ENCODE peak calls at places on chromosomes 16 and 17, in ten cellular contexts. One of them, this sample, is unnamed.

GRCh38 chr16:9090101-9090959 is 1.1 kb upstream of the HAPSTR1 start:
- DNase-seq in lung: peak; percentile 38
- DNase-seq in GM12878: no peak
- DNase-seq in colonic mucosa: peak; percentile 42
- DNase-seq in brain microvascular endothelial cell: no peak
- DNase-seq in aorta: peak; percentile 84
- DNase-seq in stomach: peak; percentile 27
- DNase-seq in CD8-positive, alpha-beta T cell: peak; percentile 39
- DNase-seq in spleen: peak; percentile 94
- DNase-seq in A549: no peak
- DNase-seq in this sample: no peak

GRCh38 chr17:28018439-28019070 is 23.9 kb upstream of the NLK start:
- DNase-seq in lung: no peak
- DNase-seq in GM12878: no peak
- DNase-seq in colonic mucosa: no peak
- DNase-seq in brain microvascular endothelial cell: no peak
- DNase-seq in aorta: no peak
- DNase-seq in stomach: no peak
- DNase-seq in CD8-positive, alpha-beta T cell: no peak
- DNase-seq in spleen: no peak
- DNase-seq in A549: no peak
- DNase-seq in this sample: no peak

GRCh38 chr17:299546-299945 is 53.1 kb downstream of the RPH3AL start:
- DNase-seq in lung: no peak
- DNase-seq in GM12878: no peak
- DNase-seq in colonic mucosa: no peak
- DNase-seq in brain microvascular endothelial cell: no peak
- DNase-seq in aorta: peak; percentile 70
- DNase-seq in stomach: no peak
- DNase-seq in CD8-positive, alpha-beta T cell: no peak
- DNase-seq in spleen: peak; percentile 45
- DNase-seq in A549: no peak
- DNase-seq in this sample: no peak

GRCh38 chr16:86363057-86363490 is 147.3 kb upstream of the FOXF1 start:
- DNase-seq in lung: no peak
- DNase-seq in GM12878: no peak
- DNase-seq in colonic mucosa: no peak
- DNase-seq in brain microvascular endothelial cell: peak; percentile 75
- DNase-seq in aorta: no peak
- DNase-seq in stomach: no peak
- DNase-seq in CD8-positive, alpha-beta T cell: no peak
- DNase-seq in spleen: no peak
- DNase-seq in A549: no peak
- DNase-seq in this sample: peak; percentile 94

GRCh38 chr17:56441331-56441730 is 152.2 kb upstream of the NOG start:
- DNase-seq in lung: no peak
- DNase-seq in GM12878: no peak
- DNase-seq in colonic mucosa: no peak
- DNase-seq in brain microvascular endothelial cell: peak; percentile 73
- DNase-seq in aorta: no peak
- DNase-seq in stomach: no peak
- DNase-seq in CD8-positive, alpha-beta T cell: no peak
- DNase-seq in spleen: no peak
- DNase-seq in A549: no peak
- DNase-seq in this sample: peak; percentile 4

GRCh38 chr17:52420555-52421078 is 262.1 kb upstream of the CA10 start:
- DNase-seq in lung: no peak
- DNase-seq in GM12878: no peak
- DNase-seq in colonic mucosa: no peak
- DNase-seq in brain microvascular endothelial cell: no peak
- DNase-seq in aorta: no peak
- DNase-seq in stomach: no peak
- DNase-seq in CD8-positive, alpha-beta T cell: no peak
- DNase-seq in spleen: no peak
- DNase-seq in A549: no peak
- DNase-seq in this sample: no peak

GRCh38 chr17:61349350-61349749 is 50.3 kb upstream of the TBX2 start:
- DNase-seq in lung: no peak
- DNase-seq in GM12878: no peak
- DNase-seq in colonic mucosa: no peak
- DNase-seq in brain microvascular endothelial cell: no peak
- DNase-seq in aorta: no peak
- DNase-seq in stomach: no peak
- DNase-seq in CD8-positive, alpha-beta T cell: no peak
- DNase-seq in spleen: peak; percentile 10
- DNase-seq in A549: no peak
- DNase-seq in this sample: no peak

GRCh38 chr17:19440421-19440820 is 29.4 kb downstream of the RNF112 start:
- DNase-seq in lung: no peak
- DNase-seq in GM12878: no peak
- DNase-seq in colonic mucosa: no peak
- DNase-seq in brain microvascular endothelial cell: no peak
- DNase-seq in aorta: no peak
- DNase-seq in stomach: no peak
- DNase-seq in CD8-positive, alpha-beta T cell: no peak
- DNase-seq in spleen: no peak
- DNase-seq in A549: no peak
- DNase-seq in this sample: no peak

GRCh38 chr17:42272576-42272975 is 3.6 kb downstream of the STAT5B start:
- DNase-seq in lung: no peak
- DNase-seq in GM12878: no peak
- DNase-seq in colonic mucosa: no peak
- DNase-seq in brain microvascular endothelial cell: no peak
- DNase-seq in aorta: no peak
- DNase-seq in stomach: no peak
- DNase-seq in CD8-positive, alpha-beta T cell: no peak
- DNase-seq in spleen: no peak
- DNase-seq in A549: no peak
- DNase-seq in this sample: no peak

GRCh38 chr17:50689956-50690886 is 17.5 kb downstream of the ANKRD40 start:
- DNase-seq in lung: no peak
- DNase-seq in GM12878: no peak
- DNase-seq in colonic mucosa: no peak
- DNase-seq in brain microvascular endothelial cell: no peak
- DNase-seq in aorta: no peak
- DNase-seq in stomach: no peak
- DNase-seq in CD8-positive, alpha-beta T cell: no peak
- DNase-seq in spleen: no peak
- DNase-seq in A549: no peak
- DNase-seq in this sample: no peak

GRCh38 chr17:79136596-79136995 is 62.0 kb downstream of the ENGASE start:
- DNase-seq in lung: no peak
- DNase-seq in GM12878: no peak
- DNase-seq in colonic mucosa: no peak
- DNase-seq in brain microvascular endothelial cell: no peak
- DNase-seq in aorta: no peak
- DNase-seq in stomach: no peak
- DNase-seq in CD8-positive, alpha-beta T cell: no peak
- DNase-seq in spleen: no peak
- DNase-seq in A549: no peak
- DNase-seq in this sample: no peak

GRCh38 chr17:81394377-81394747 is 895 bp upstream of the BAHCC1 start:
- DNase-seq in lung: no peak
- DNase-seq in GM12878: no peak
- DNase-seq in colonic mucosa: no peak
- DNase-seq in brain microvascular endothelial cell: no peak
- DNase-seq in aorta: no peak
- DNase-seq in stomach: no peak
- DNase-seq in CD8-positive, alpha-beta T cell: no peak
- DNase-seq in spleen: no peak
- DNase-seq in A549: no peak
- DNase-seq in this sample: no peak

GRCh38 chr16:87392823-87393679 is 915 bp downstream of the MAP1LC3B start:
- DNase-seq in lung: peak; percentile 57
- DNase-seq in GM12878: no peak
- DNase-seq in colonic mucosa: peak; percentile 57
- DNase-seq in brain microvascular endothelial cell: no peak
- DNase-seq in aorta: peak; percentile 87
- DNase-seq in stomach: peak; percentile 53
- DNase-seq in CD8-positive, alpha-beta T cell: peak; percentile 39
- DNase-seq in spleen: peak; percentile 94
- DNase-seq in A549: peak; percentile 41
- DNase-seq in this sample: no peak

GRCh38 chr16:84562174-84562815 is 55.6 kb downstream of the COTL1 start:
- DNase-seq in lung: no peak
- DNase-seq in GM12878: peak; percentile 64
- DNase-seq in colonic mucosa: no peak
- DNase-seq in brain microvascular endothelial cell: no peak
- DNase-seq in aorta: no peak
- DNase-seq in stomach: no peak
- DNase-seq in CD8-positive, alpha-beta T cell: no peak
- DNase-seq in spleen: peak; percentile 82
- DNase-seq in A549: no peak
- DNase-seq in this sample: no peak

GRCh38 chr16:4529085-4530060 is 9.2 kb downstream of the CDIP1 start:
- DNase-seq in lung: no peak
- DNase-seq in GM12878: peak; percentile 23
- DNase-seq in colonic mucosa: no peak
- DNase-seq in brain microvascular endothelial cell: peak; percentile 42
- DNase-seq in aorta: no peak
- DNase-seq in stomach: no peak
- DNase-seq in CD8-positive, alpha-beta T cell: no peak
- DNase-seq in spleen: no peak
- DNase-seq in A549: no peak
- DNase-seq in this sample: no peak

DNA sequence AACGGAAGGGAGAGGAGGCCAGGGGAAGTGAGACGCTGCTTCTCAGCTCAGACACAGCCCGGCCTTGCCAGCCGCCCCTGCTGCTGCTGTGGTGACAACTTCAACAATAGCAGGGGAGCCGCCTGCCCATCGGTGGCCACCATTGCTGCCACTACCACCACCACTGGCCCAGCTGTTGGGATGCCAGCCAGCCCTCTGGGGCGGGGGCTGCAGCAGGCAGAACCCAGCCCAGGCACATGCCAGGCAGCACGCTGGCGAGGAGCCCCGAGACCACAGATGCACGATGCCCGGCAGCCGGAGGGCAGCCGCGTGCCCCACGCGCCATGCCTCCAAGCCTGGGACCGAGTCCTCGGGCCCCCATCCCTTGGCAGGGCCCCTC is 7.3 kb downstream of the DOK4 start:
- DNase-seq in lung: no peak
- DNase-seq in GM12878: no peak
- DNase-seq in colonic mucosa: no peak
- DNase-seq in brain microvascular endothelial cell: no peak
- DNase-seq in aorta: peak; percentile 78
- DNase-seq in stomach: no peak
- DNase-seq in CD8-positive, alpha-beta T cell: no peak
- DNase-seq in spleen: peak; percentile 78
- DNase-seq in A549: no peak
- DNase-seq in this sample: no peak
- H3K4me3 ChIP-seq in lung: peak overlapping the region; percentile 20
- H3K4me3 ChIP-seq in GM12878: no peak overlapping the region
- H3K4me3 ChIP-seq in colonic mucosa: peak overlapping the region; percentile 31
- H3K4me3 ChIP-seq in brain microvascular endothelial cell: peak overlapping the region; percentile 63
- H3K4me3 ChIP-seq in aorta: peak overlapping the region; percentile 35
- H3K4me3 ChIP-seq in stomach: peak overlapping the region; percentile 44
- H3K4me3 ChIP-seq in CD8-positive, alpha-beta T cell: no peak overlapping the region
- H3K4me3 ChIP-seq in spleen: peak overlapping the region; percentile 33
- H3K4me3 ChIP-seq in A549: peak overlapping the region; percentile 48
- H3K4me3 ChIP-seq in this sample: peak overlapping the region; percentile 45

GRCh38 chr16:30941600-30942420 is 7.1 kb upstream of the ORAI3 start:
- DNase-seq in lung: peak; percentile 84
- DNase-seq in GM12878: no peak
- DNase-seq in colonic mucosa: peak; percentile 84
- DNase-seq in brain microvascular endothelial cell: peak; percentile 70
- DNase-seq in aorta: peak; percentile 89
- DNase-seq in stomach: peak; percentile 84
- DNase-seq in CD8-positive, alpha-beta T cell: peak; percentile 62
- DNase-seq in spleen: peak; percentile 95
- DNase-seq in A549: peak; percentile 87
- DNase-seq in this sample: no peak
- H3K4me3 ChIP-seq in lung: no peak overlapping the region
- H3K4me3 ChIP-seq in GM12878: no peak overlapping the region
- H3K4me3 ChIP-seq in colonic mucosa: no peak overlapping the region
- H3K4me3 ChIP-seq in brain microvascular endothelial cell: no peak overlapping the region
- H3K4me3 ChIP-seq in aorta: no peak overlapping the region
- H3K4me3 ChIP-seq in stomach: no peak overlapping the region
- H3K4me3 ChIP-seq in CD8-positive, alpha-beta T cell: no peak overlapping the region
- H3K4me3 ChIP-seq in spleen: no peak overlapping the region
- H3K4me3 ChIP-seq in A549: no peak overlapping the region
- H3K4me3 ChIP-seq in this sample: no peak overlapping the region

GRCh38 chr16:66273036-66273435 is 93.5 kb upstream of the CDH5 start:
- DNase-seq in lung: no peak
- DNase-seq in GM12878: no peak
- DNase-seq in colonic mucosa: no peak
- DNase-seq in brain microvascular endothelial cell: no peak
- DNase-seq in aorta: no peak
- DNase-seq in stomach: no peak
- DNase-seq in CD8-positive, alpha-beta T cell: no peak
- DNase-seq in spleen: no peak
- DNase-seq in A549: no peak
- DNase-seq in this sample: no peak

GRCh38 chr16:66272461-66272860 is 94.0 kb upstream of the CDH5 start:
- DNase-seq in lung: no peak
- DNase-seq in GM12878: no peak
- DNase-seq in colonic mucosa: peak; percentile 6
- DNase-seq in brain microvascular endothelial cell: no peak
- DNase-seq in aorta: no peak
- DNase-seq in stomach: no peak
- DNase-seq in CD8-positive, alpha-beta T cell: no peak
- DNase-seq in spleen: no peak
- DNase-seq in A549: no peak
- DNase-seq in this sample: no peak

GRCh38 chr16:66269631-66270332 is 96.7 kb upstream of the CDH5 start:
- DNase-seq in lung: no peak
- DNase-seq in GM12878: no peak
- DNase-seq in colonic mucosa: no peak
- DNase-seq in brain microvascular endothelial cell: no peak
- DNase-seq in aorta: peak; percentile 31
- DNase-seq in stomach: no peak
- DNase-seq in CD8-positive, alpha-beta T cell: no peak
- DNase-seq in spleen: no peak
- DNase-seq in A549: no peak
- DNase-seq in this sample: no peak

GRCh38 chr16:66271074-66272060 is 95.1 kb upstream of the CDH5 start:
- DNase-seq in lung: no peak
- DNase-seq in GM12878: no peak
- DNase-seq in colonic mucosa: no peak
- DNase-seq in brain microvascular endothelial cell: no peak
- DNase-seq in aorta: peak; percentile 45
- DNase-seq in stomach: no peak
- DNase-seq in CD8-positive, alpha-beta T cell: no peak
- DNase-seq in spleen: no peak
- DNase-seq in A549: no peak
- DNase-seq in this sample: no peak

GRCh38 chr16:66270333-66270927 is 96.1 kb upstream of the CDH5 start:
- DNase-seq in lung: peak; percentile 67
- DNase-seq in GM12878: no peak
- DNase-seq in colonic mucosa: peak; percentile 58
- DNase-seq in brain microvascular endothelial cell: peak; percentile 55
- DNase-seq in aorta: peak; percentile 93
- DNase-seq in stomach: peak; percentile 68
- DNase-seq in CD8-positive, alpha-beta T cell: peak; percentile 55
- DNase-seq in spleen: peak; percentile 94
- DNase-seq in A549: peak; percentile 85
- DNase-seq in this sample: no peak
- H3K4me3 ChIP-seq in lung: no peak overlapping the region
- H3K4me3 ChIP-seq in GM12878: no peak overlapping the region
- H3K4me3 ChIP-seq in colonic mucosa: peak overlapping the region; percentile 31
- H3K4me3 ChIP-seq in brain microvascular endothelial cell: peak overlapping the region; percentile 30
- H3K4me3 ChIP-seq in aorta: peak overlapping the region; percentile 14
- H3K4me3 ChIP-seq in stomach: peak overlapping the region; percentile 33
- H3K4me3 ChIP-seq in CD8-positive, alpha-beta T cell: no peak overlapping the region
- H3K4me3 ChIP-seq in spleen: no peak overlapping the region
- H3K4me3 ChIP-seq in A549: peak overlapping the region; percentile 24
- H3K4me3 ChIP-seq in this sample: no peak overlapping the region

GRCh38 chr16:81543571-81543970 is 99.0 kb downstream of the CMIP start:
- DNase-seq in lung: no peak
- DNase-seq in GM12878: no peak
- DNase-seq in colonic mucosa: no peak
- DNase-seq in brain microvascular endothelial cell: no peak
- DNase-seq in aorta: no peak
- DNase-seq in stomach: no peak
- DNase-seq in CD8-positive, alpha-beta T cell: no peak
- DNase-seq in spleen: no peak
- DNase-seq in A549: no peak
- DNase-seq in this sample: no peak
- H3K4me3 ChIP-seq in lung: no peak overlapping the region
- H3K4me3 ChIP-seq in GM12878: no peak overlapping the region
- H3K4me3 ChIP-seq in colonic mucosa: no peak overlapping the region
- H3K4me3 ChIP-seq in brain microvascular endothelial cell: no peak overlapping the region
- H3K4me3 ChIP-seq in aorta: no peak overlapping the region
- H3K4me3 ChIP-seq in stomach: no peak overlapping the region
- H3K4me3 ChIP-seq in CD8-positive, alpha-beta T cell: no peak overlapping the region
- H3K4me3 ChIP-seq in spleen: no peak overlapping the region
- H3K4me3 ChIP-seq in A549: no peak overlapping the region
- H3K4me3 ChIP-seq in this sample: no peak overlapping the region

This sample was measured in BJ.